ENCODE peak calls at places on chromosomes 1 and 21, in seven cellular contexts. N is A549, Q is tibial artery, W is brain microvascular endothelial cell, T is BJ, Y is colonic mucosa, U is suprapubic skin. O is an unnamed sample.

GRCh38 chr1:190540366-190540765 is 62.7 kb upstream of the BRINP3 start:
- DNase-seq in Y (no peak), N (no peak), U (no peak), W (no peak), T (no peak), Q (no peak), O (no peak)

GRCh38 chr1:206581571-206581981 is 30.7 kb downstream of the EIF2D start:
- DNase-seq in U (no peak), Y (no peak), Q (peak; percentile 73), T (no peak), W (no peak), N (no peak), O (no peak)

GRCh38 chr1:150971583-150972416 is 2.8 kb downstream of the CERS2 start:
- DNase-seq in U (no peak), W (no peak), Y (no peak), N (no peak), Q (no peak), T (no peak), O (no peak)

GRCh38 chr1:86957206-86957605 is 42.8 kb downstream of the HS2ST1 start:
- DNase-seq in T (no peak), Q (no peak), W (no peak), N (no peak), Y (no peak), U (no peak), O (no peak)

GRCh38 chr21:44614961-44615391 is 3.1 kb downstream of the KRTAP10-8 start:
- DNase-seq in N (no peak), Y (no peak), W (no peak), T (no peak), U (peak; percentile 70), Q (no peak), O (no peak)

GRCh38 chr1:203051841-203052324 is 25.6 kb downstream of the PPFIA4 start:
- DNase-seq in U (no peak), N (no peak), W (no peak), Q (no peak), T (no peak), Y (no peak), O (no peak)

GRCh38 chr1:236952279-236953003 is 51.8 kb downstream of the MT1HL1 start:
- DNase-seq in U (no peak), Q (no peak), Y (no peak), T (no peak), N (no peak), W (no peak), O (no peak)

GRCh38 chr1:243982451-243983018 is 68.5 kb upstream of the ZBTB18 start:
- DNase-seq in N (no peak), Q (no peak), W (no peak), Y (no peak), U (no peak), T (no peak), O (no peak)

GRCh38 chr1:65233757-65234156 is 75.6 kb upstream of the DNAJC6 start:
- DNase-seq in N (no peak), Y (no peak), U (no peak), W (no peak), Q (no peak), T (no peak), O (no peak)

DNA sequence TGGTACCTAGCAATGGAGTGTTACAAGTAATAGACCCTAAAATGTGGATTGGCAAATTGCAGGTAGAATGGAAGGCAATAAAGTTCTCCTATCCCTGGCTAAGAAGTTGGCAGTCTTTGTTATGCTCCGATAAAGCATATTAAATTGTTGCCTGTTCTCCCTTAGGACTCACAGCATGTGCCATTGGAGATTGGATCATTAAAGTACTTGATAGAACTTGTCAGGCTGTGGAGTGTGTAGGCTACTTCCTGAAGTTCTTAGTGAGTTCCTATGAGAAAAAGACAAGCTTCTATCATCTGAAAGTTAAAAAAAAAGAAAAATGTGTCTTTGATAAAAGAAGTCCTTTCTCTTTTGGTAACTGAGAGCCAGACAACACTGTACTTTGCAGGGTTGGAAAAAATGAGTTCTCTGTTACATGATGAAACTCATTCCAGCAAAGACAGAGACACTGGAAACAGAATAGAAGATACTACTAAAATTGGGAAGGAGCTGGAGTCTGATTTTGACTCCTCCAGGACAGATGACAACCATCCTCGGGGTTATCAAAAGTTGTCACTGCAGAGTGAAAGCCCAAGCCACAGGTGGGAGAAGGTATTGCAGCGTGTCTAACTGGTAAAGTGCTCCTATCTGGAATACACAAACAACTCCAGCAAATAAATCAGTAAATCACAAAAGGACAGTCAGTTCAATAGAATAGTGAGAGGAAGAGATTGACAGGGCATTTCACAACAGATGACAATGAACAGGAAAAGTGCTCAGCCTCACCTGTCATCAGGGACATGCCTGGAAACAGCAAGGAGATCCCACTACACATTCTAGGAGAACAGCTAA is 87.5 kb upstream of the WDR26 start:
- DNase-seq in T (no peak), N (no peak), Y (no peak), Q (no peak), U (no peak), W (no peak), O (no peak)
- TF ChIP-seq CTCF in T (no peak), N (no peak), Y (no peak), Q (no peak), U (no peak), W (peak; percentile 29), O (no peak)

GRCh38 chr1:82782599-82782998 is 981.9 kb downstream of the ADGRL2 start:
- DNase-seq in N (no peak), Q (no peak), Y (no peak), U (no peak), W (no peak), T (no peak), O (no peak)

GRCh38 chr1:82783025-82783424 is 982.3 kb downstream of the ADGRL2 start:
- DNase-seq in U (no peak), Q (no peak), W (no peak), T (no peak), Y (no peak), N (no peak), O (no peak)

GRCh38 chr1:82775402-82776000 is 974.8 kb downstream of the ADGRL2 start:
- DNase-seq in Q (no peak), U (no peak), T (no peak), W (peak; percentile 18), Y (peak; percentile 23), N (peak; percentile 49), O (no peak)

GRCh38 chr1:82777240-82777639 is 976.5 kb downstream of the ADGRL2 start:
- DNase-seq in T (no peak), Y (no peak), Q (no peak), W (no peak), U (no peak), N (no peak), O (no peak)

DNA sequence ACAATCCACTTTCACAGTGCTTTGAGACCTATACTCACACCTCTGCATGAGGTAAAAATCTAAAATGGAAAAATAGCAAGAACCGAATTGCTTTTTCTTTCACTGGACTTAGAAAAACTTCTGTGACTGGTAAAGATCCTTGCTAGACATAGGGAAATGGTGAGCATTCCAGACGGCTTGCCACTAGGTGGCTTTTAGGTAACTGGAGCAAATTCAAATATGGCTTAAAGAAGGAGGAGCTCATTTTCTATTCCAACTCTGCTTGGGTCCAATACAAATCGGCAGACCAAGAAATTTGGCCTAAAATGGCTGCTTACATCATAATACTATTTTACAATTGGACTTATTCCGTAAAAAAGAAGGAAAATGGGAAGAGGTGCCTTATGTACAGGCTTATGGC is 977.9 kb downstream of the ADGRL2 start:
- DNase-seq in W (peak; percentile 8), U (no peak), Y (no peak), N (peak; percentile 16), T (no peak), Q (no peak), O (no peak)
- TF ChIP-seq CTCF in W (peak; percentile 46), U (no peak), Y (no peak), N (no peak), T (no peak), Q (no peak), O (no peak)

GRCh38 chr1:245434285-245434684 is 279.5 kb downstream of the KIF26B start:
- DNase-seq in Y (no peak), Q (no peak), N (peak; percentile 32), W (no peak), T (no peak), U (no peak), O (no peak)
- TF ChIP-seq CTCF in Y (no peak), Q (no peak), N (no peak), W (peak; percentile 19), T (peak; percentile 2), U (no peak), O (no peak)

GRCh38 chr21:31136891-31137290 is 98.6 kb upstream of the KRTAP19-8 start:
- DNase-seq in U (no peak), N (no peak), W (peak; percentile 83), Y (no peak), Q (no peak), T (no peak), O (peak; percentile 19)
- TF ChIP-seq CTCF in U (no peak), N (no peak), W (peak; percentile 20), Y (no peak), Q (no peak), T (no peak), O (no peak)

GRCh38 chr21:25709684-25710265 is 24.9 kb downstream of the ATP5PF start:
- DNase-seq in U (no peak), T (no peak), N (no peak), Q (no peak), W (no peak), Y (no peak), O (no peak)
- TF ChIP-seq CTCF in U (no peak), T (no peak), N (no peak), Q (no peak), W (no peak), Y (no peak), O (no peak)

GRCh38 chr1:154326546-154327465 is 1.5 kb downstream of the ATP8B2 start:
- DNase-seq in W (peak; percentile 24), U (peak; percentile 87), T (peak; percentile 49), Q (peak; percentile 97), N (peak; percentile 40), Y (peak; percentile 52), O (no peak)
- TF ChIP-seq CTCF in W (no peak), U (no peak), T (no peak), Q (no peak), N (no peak), Y (no peak), O (no peak)

DNA sequence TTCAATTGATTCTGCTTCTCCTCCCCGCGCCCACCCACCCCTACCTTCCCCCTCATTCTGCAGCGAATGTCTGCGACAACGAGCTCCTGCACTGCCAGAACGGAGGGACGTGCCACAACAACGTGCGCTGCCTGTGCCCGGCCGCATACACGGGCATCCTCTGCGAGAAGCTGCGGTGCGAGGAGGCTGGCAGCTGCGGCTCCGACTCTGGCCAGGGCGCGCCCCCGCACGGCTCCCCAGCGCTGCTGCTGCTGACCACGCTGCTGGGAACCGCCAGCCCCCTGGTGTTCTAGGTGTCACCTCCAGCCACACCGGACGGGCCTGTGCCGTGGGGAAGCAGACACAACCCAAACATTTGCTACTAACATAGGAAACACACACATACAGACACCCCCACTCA is 339.7 kb downstream of the NTNG1 start:
- DNase-seq in W (no peak), U (peak; percentile 79), Y (no peak), N (no peak), T (no peak), Q (no peak), O (peak; percentile 36)
- TF ChIP-seq CTCF in W (peak; percentile 26), U (no peak), Y (no peak), N (no peak), T (peak; percentile 11), Q (no peak), O (peak; percentile 29)